ENCODE peak calls at places on chromosomes 4 and X, in seven cellular contexts. G, V, J, L, E, Y and A are unnamed samples.

GRCh38 chr4:47287735-47288134 is 175.8 kb downstream of the COMMD8 start:
- DNase-seq in Y (no peak), V (no peak), J (no peak), L (no peak), G (no peak), E (peak), A (no peak)

GRCh38 chrX:8984231-8984630 is 49.7 kb downstream of the FAM9B start:
- DNase-seq in V (no peak), J (no peak), Y (no peak), E (no peak), L (no peak), G (no peak), A (no peak)

GRCh38 chrX:83422836-83423235 is 85.3 kb upstream of the POU3F4 start:
- DNase-seq in J (no peak), E (no peak), V (no peak), G (no peak), L (no peak), Y (no peak), A (no peak)

GRCh38 chr4:39820186-39820585 is 122.2 kb downstream of the UBE2K start:
- DNase-seq in V (no peak), G (no peak), Y (no peak), E (no peak), L (no peak), J (no peak), A (no peak)

GRCh38 chr4:86670739-86671138 is 76.6 kb downstream of the PTPN13 start:
- DNase-seq in Y (no peak), G (no peak), E (no peak), J (no peak), L (no peak), V (no peak), A (no peak)

GRCh38 chr4:45554423-45554822 is 569.4 kb downstream of the GABRG1 start:
- DNase-seq in Y (no peak), V (no peak), E (no peak), G (no peak), L (no peak), J (no peak), A (no peak)

GRCh38 chrX:45351478-45351877 is 150.8 kb upstream of the DIPK2B start:
- DNase-seq in E (no peak), V (no peak), Y (no peak), G (no peak), L (no peak), J (no peak), A (no peak)

GRCh38 chr4:48227662-48228061 is 42.0 kb downstream of the TEC start:
- DNase-seq in L (no peak), V (no peak), E (no peak), Y (no peak), J (no peak), G (no peak), A (no peak)

GRCh38 chr4:27084685-27085356 is 224.2 kb downstream of the STIM2 start:
- DNase-seq in Y (no peak), L (peak), G (no peak), J (no peak), E (no peak), V (peak), A (no peak)

GRCh38 chr4:72531768-72532290 is 37.2 kb downstream of the ADAMTS3 start:
- DNase-seq in E (no peak), G (no peak), L (no peak), Y (no peak), J (no peak), V (no peak), A (no peak)

GRCh38 chr4:56907009-56907408 is 691 bp upstream of the REST start:
- DNase-seq in E (no peak), Y (no peak), G (no peak), J (no peak), V (peak), L (no peak), A (no peak)

GRCh38 chrX:103613362-103613761 is 5.6 kb downstream of the TCEAL3 start:
- DNase-seq in G (no peak), L (no peak), V (no peak), J (no peak), E (no peak), Y (no peak), A (no peak)

GRCh38 chr4:86608757-86609375 is 14.8 kb downstream of the PTPN13 start:
- DNase-seq in G (no peak), V (no peak), E (no peak), L (no peak), Y (no peak), J (no peak), A (no peak)

GRCh38 chr4:133483600-133484246 is 334.6 kb downstream of the PCDH10 start:
- DNase-seq in G (peak), Y (no peak), L (no peak), J (peak), V (no peak), E (no peak), A (no peak)

GRCh38 chrX:12153741-12154140 is 15.5 kb downstream of the FRMPD4 start:
- DNase-seq in V (no peak), Y (no peak), L (no peak), E (no peak), J (no peak), G (no peak), A (no peak)

GRCh38 chr4:180240670-180241069 is 2002.5 kb upstream of the TENM3 start:
- DNase-seq in Y (no peak), J (no peak), G (no peak), V (no peak), L (no peak), E (no peak), A (no peak)

GRCh38 chr4:138897818-138898226 is 117.8 kb upstream of the NOCT start:
- DNase-seq in V (peak), Y (no peak), G (no peak), E (no peak), L (no peak), J (peak), A (peak)

GRCh38 chr4:68576272-68577100 is at the start of gene UGT2B17:
- DNase-seq in E (no peak), V (no peak), G (no peak), Y (no peak), J (no peak), L (no peak), A (no peak)

GRCh38 chr4:17557880-17558279 is 19.1 kb upstream of the LAP3 start:
- DNase-seq in V (no peak), Y (no peak), L (no peak), E (no peak), J (no peak), G (no peak), A (no peak)

GRCh38 chr4:89939994-89940393 is 45.3 kb downstream of the MMRN1 start:
- DNase-seq in E (no peak), V (no peak), Y (no peak), G (no peak), J (no peak), L (no peak), A (no peak)

GRCh38 chr4:100095729-100096595 is 94.3 kb downstream of the DDIT4L start:
- DNase-seq in L (peak), V (peak), Y (no peak), J (peak), G (peak), E (peak), A (peak)

GRCh38 chr4:94978904-94979303 is 221.1 kb downstream of the BMPR1B start:
- DNase-seq in E (no peak), L (no peak), G (no peak), Y (no peak), V (no peak), J (no peak), A (no peak)

GRCh38 chr4:172514011-172514410 is 654.6 kb upstream of the GALNT7 start:
- DNase-seq in L (no peak), Y (no peak), E (no peak), J (no peak), V (no peak), G (no peak), A (no peak)

GRCh38 chr4:41125558-41126311 is 88.6 kb downstream of the APBB2 start:
- DNase-seq in V (no peak), E (no peak), J (no peak), L (no peak), G (no peak), Y (no peak), A (no peak)

GRCh38 chr4:107578321-107578720 is 141.7 kb downstream of the PAPSS1 start:
- DNase-seq in V (no peak), J (no peak), L (no peak), E (no peak), G (no peak), Y (no peak), A (no peak)

GRCh38 chr4:26525136-26525535 is 34.9 kb upstream of the CCKAR start:
- DNase-seq in L (no peak), G (no peak), E (no peak), J (no peak), Y (no peak), V (no peak), A (no peak)

GRCh38 chr4:181672751-181673150 is 570.5 kb upstream of the TENM3 start:
- DNase-seq in G (no peak), E (no peak), J (no peak), V (no peak), Y (no peak), L (no peak), A (no peak)

GRCh38 chr4:182837831-182838230 is 79.4 kb downstream of the DCTD start:
- DNase-seq in Y (no peak), L (no peak), E (no peak), J (no peak), V (no peak), G (no peak), A (no peak)

GRCh38 chr4:100981447-100982204 is 365.7 kb downstream of the PPP3CA start:
- DNase-seq in V (no peak), J (no peak), G (no peak), L (no peak), Y (no peak), E (no peak), A (no peak)

GRCh38 chr4:77007358-77008230 is 58.0 kb downstream of the SEPTIN11 start:
- DNase-seq in E (no peak), Y (no peak), J (no peak), V (no peak), G (no peak), L (no peak), A (no peak)

GRCh38 chrX:70504772-70505450 is 60.3 kb downstream of the DLG3 start:
- DNase-seq in E (no peak), J (no peak), L (no peak), V (no peak), G (no peak), Y (no peak), A (no peak)

GRCh38 chrX:8190341-8190830 is 19.3 kb upstream of the VCX2 start:
- DNase-seq in V (no peak), Y (no peak), J (no peak), L (no peak), G (no peak), E (no peak), A (no peak)

GRCh38 chrX:53126377-53126776 is 32.4 kb downstream of the KANTR start:
- DNase-seq in E (no peak), G (no peak), V (no peak), J (no peak), L (no peak), Y (no peak), A (no peak)

GRCh38 chr4:120977435-120977997 is 55.0 kb upstream of the PRDM5 start:
- DNase-seq in L (no peak), G (peak), E (no peak), J (peak), V (peak), Y (no peak), A (peak)

GRCh38 chr4:156638332-156638731 is 333.3 kb downstream of the PDGFC start:
- DNase-seq in J (no peak), V (no peak), G (no peak), E (no peak), Y (no peak), L (no peak), A (no peak)

GRCh38 chr4:140743194-140743931 is 12.8 kb downstream of the TBC1D9 start:
- DNase-seq in Y (no peak), G (no peak), J (peak), E (peak), V (peak), L (no peak), A (no peak)

GRCh38 chr4:3108211-3108610 is 33.7 kb downstream of the HTT start:
- DNase-seq in J (no peak), V (no peak), L (no peak), G (no peak), E (no peak), Y (no peak), A (no peak)
- TF ChIP-seq SIN3A in J (no peak), V (no peak), L (no peak), G (no peak), E (no peak), Y (no peak), A (no peak)

DNA sequence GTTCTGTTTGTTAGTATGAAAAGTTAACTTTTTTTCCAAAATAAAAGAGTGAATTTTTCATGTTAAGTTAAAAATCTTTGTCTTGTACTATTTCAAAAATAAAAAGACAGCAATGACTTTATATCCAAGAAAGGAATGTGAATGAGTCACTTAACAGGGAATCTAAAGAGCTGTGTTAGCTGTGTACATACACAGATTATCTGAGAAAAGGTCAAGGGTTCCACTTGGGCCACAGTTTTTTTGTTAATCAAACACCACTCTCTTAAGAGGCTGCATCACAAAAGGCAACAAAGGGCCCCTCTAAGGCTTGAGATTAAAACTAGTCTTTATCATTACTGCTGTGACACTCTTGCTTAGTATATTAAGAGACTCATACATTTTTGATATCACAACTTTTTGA is 82.1 kb downstream of the FIP1L1 start:
- DNase-seq in V (no peak), E (no peak), Y (no peak), L (no peak), G (no peak), J (peak), A (no peak)
- TF ChIP-seq SIN3A in V (no peak), E (no peak), Y (no peak), L (no peak), G (no peak), J (no peak), A (no peak)

DNA sequence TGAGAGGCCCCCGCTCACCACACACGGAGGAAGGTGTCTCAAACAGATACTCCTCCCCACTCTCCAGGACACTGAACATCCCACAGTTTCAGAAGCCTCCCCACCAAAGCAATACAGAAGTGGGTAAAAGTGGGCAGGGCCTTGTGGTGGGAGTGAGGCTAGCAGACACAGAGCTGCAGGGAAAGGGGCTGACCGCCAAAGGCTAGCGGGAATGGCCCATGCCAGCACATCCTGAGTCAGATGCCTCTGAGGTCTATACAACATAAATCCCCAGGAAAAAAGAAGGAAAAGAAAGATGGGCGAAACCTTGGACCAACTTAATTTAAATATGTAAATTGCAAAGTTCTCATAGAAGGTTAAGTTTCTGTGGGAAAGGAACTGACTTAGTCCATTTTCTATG is 21.9 kb upstream of the ARHGAP10 start:
- DNase-seq in L (no peak), Y (no peak), V (no peak), E (no peak), J (no peak), G (no peak), A (no peak)
- TF ChIP-seq SIN3A in L (no peak), Y (no peak), V (no peak), E (no peak), J (no peak), G (no peak), A (no peak)

GRCh38 chr4:7381221-7381889 is 53.4 kb downstream of the PSAPL1 start:
- DNase-seq in G (no peak), E (no peak), L (no peak), J (no peak), Y (no peak), V (no peak), A (no peak)
- TF ChIP-seq SIN3A in G (no peak), E (no peak), L (no peak), J (no peak), Y (no peak), V (no peak), A (no peak)

DNA sequence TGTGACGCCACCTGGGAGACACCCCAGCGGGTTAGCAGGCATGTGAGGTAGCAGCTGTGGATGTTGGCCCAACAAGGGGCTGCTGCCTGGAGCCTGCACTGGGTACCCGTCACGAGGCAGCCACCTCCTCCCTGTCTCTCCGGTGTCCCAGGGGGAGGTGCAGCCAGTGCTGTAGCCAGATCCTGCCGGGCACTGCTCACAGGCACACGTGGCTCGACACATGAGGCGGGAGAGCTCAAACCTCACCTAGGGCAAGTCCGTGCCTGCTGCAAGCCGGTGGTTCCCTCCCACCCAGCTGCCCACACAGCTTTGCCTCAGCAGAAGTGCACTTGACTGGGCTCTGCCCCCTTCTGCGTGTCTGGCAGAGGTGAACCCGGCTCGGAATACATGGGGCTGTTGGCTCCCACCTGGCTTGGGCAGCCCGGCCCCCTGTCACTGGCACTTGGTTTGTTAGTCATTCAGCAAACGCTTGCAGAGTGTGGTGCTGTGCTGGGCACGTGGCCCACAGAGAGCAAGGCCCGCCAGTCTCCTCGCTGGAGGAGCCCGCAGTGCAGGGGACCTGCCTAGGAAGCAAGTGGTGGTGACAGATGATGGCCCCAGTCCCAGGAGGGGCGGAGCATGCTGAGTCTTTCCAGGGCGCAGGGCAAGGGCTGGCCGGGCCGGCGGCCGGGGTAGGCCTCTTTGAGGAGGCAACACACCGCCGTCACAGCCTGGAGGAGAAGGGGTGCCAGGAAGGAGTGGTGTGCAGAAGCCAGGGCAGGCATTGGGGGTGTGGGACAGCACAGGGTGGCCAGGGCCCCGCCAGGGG is 10.1 kb upstream of the SH3TC1 start:
- DNase-seq in Y (no peak), E (no peak), G (no peak), L (no peak), J (no peak), V (no peak), A (no peak)
- TF ChIP-seq SIN3A in Y (no peak), E (no peak), G (no peak), L (no peak), J (no peak), V (no peak), A (no peak)